ENCODE peak calls at places on chromosomes 4 and X, in five cellular contexts. M is lower lobe of right lung; H is activated CD8-positive, alpha-beta T cell treated with anti-CD3 and anti-CD28 coated beads, Interleukin-2, amount 10 ng/mL, durations not matched to agents 7 days and 5 days; R is heart left ventricle; K is fibroblast of pulmonary artery. V is an unnamed sample.

GRCh38 chr4:152784490-152785195 is 4.9 kb downstream of the ARFIP1 start:
- DNase-seq in R (no peak), H (no peak), M (no peak), K (peak), V (no peak)

GRCh38 chrX:42691196-42691595 is 86.8 kb downstream of the PPP1R2C start:
- DNase-seq in H (no peak), K (no peak), M (no peak), R (no peak), V (no peak)

GRCh38 chr4:7068279-7068842 is 497 bp upstream of the GRPEL1 start:
- DNase-seq in M (no peak), H (no peak), R (peak), K (no peak), V (no peak)

GRCh38 chrX:2710041-2710471 is 19.0 kb downstream of the CD99 start:
- DNase-seq in R (no peak), H (peak), M (no peak), K (peak), V (no peak)

GRCh38 chrX:77937291-77937690 is 26.8 kb downstream of the ATP7A start:
- DNase-seq in R (no peak), M (no peak), K (peak), H (no peak), V (no peak)

GRCh38 chr4:153577053-153577452 is 107.0 kb upstream of the TLR2 start:
- DNase-seq in K (no peak), H (no peak), R (no peak), M (no peak), V (no peak)

GRCh38 chr4:67549123-67549522 is 3.8 kb upstream of the CENPC start:
- DNase-seq in H (no peak), K (peak), R (no peak), M (no peak), V (no peak)

GRCh38 chrX:47849776-47850175 is 13.1 kb downstream of the ZNF81 start:
- DNase-seq in K (no peak), M (no peak), R (no peak), H (no peak), V (no peak)

GRCh38 chr4:19239565-19239964 is 1012.1 kb upstream of the SLIT2 start:
- DNase-seq in M (no peak), R (no peak), K (peak), H (no peak), V (no peak)

GRCh38 chrX:95071621-95072020 is 1397.6 kb downstream of the FAM133A start:
- DNase-seq in H (no peak), R (no peak), M (no peak), K (no peak), V (no peak)

GRCh38 chr4:22970665-22971064 is 277.9 kb downstream of the GBA3 start:
- DNase-seq in H (no peak), M (no peak), R (no peak), K (no peak), V (no peak)

GRCh38 chr4:144666539-144667175 is 20.7 kb downstream of the HHIP start:
- DNase-seq in H (no peak), R (no peak), M (no peak), K (peak), V (no peak)

GRCh38 chrX:45714864-45715263 is 514.2 kb upstream of the DIPK2B start:
- DNase-seq in M (no peak), R (no peak), K (peak), H (no peak), V (no peak)

GRCh38 chr4:2092653-2093000 is 33.5 kb downstream of the NAT8L start:
- DNase-seq in K (no peak), M (no peak), R (no peak), H (no peak), V (no peak)

GRCh38 chrX:110135618-110136017 is 132.7 kb downstream of the TMEM164 start:
- DNase-seq in K (peak), M (no peak), R (no peak), H (no peak), V (no peak)

GRCh38 chrX:107272431-107272921 is 66.1 kb downstream of the DNAAF6 start:
- DNase-seq in H (no peak), K (no peak), M (no peak), R (peak), V (no peak)

GRCh38 chr4:105909699-105910340 is 14.5 kb downstream of the NPNT start:
- DNase-seq in M (no peak), H (no peak), R (no peak), K (no peak), V (no peak)

GRCh38 chr4:87090305-87090704 is 130.1 kb downstream of the KLHL8 start:
- DNase-seq in H (no peak), K (no peak), R (no peak), M (no peak), V (no peak)

GRCh38 chrX:9269134-9269533 is 195.7 kb upstream of the TBL1X start:
- DNase-seq in M (no peak), H (no peak), K (no peak), R (no peak), V (no peak)

GRCh38 chrX:30906726-30907125 is 17.7 kb upstream of the TAB3 start:
- DNase-seq in K (peak), R (no peak), M (no peak), H (no peak), V (no peak)

GRCh38 chrX:120727911-120728310 is 98.1 kb upstream of the C1GALT1C1 start:
- DNase-seq in R (no peak), K (peak), M (no peak), H (no peak), V (no peak)

GRCh38 chr4:184653650-184654049 is 4.1 kb downstream of the PRIMPOL start:
- DNase-seq in H (no peak), K (peak), R (no peak), M (no peak), V (no peak)

GRCh38 chr4:77819409-77819835 is 254 bp upstream of the CNOT6L start:
- DNase-seq in K (peak), H (peak), R (peak), M (no peak), V (peak)

GRCh38 chrX:2282490-2283090 is 218.2 kb downstream of the DHRSX start:
- DNase-seq in M (no peak), H (no peak), R (no peak), K (no peak), V (no peak)

GRCh38 chr4:38128478-38129451 is 168.6 kb downstream of the PTTG2 start:
- DNase-seq in H (peak), K (peak), M (no peak), R (no peak), V (peak)

GRCh38 chr4:3192827-3193226 is 56.1 kb upstream of the MSANTD1 start:
- DNase-seq in M (no peak), R (no peak), K (no peak), H (no peak), V (no peak)

GRCh38 chr4:72325215-72325614 is 243.8 kb downstream of the ADAMTS3 start:
- DNase-seq in R (no peak), M (no peak), K (no peak), H (no peak), V (no peak)

GRCh38 chr4:84750260-84750955 is 167.5 kb downstream of the CDS1 start:
- DNase-seq in R (no peak), K (peak), H (no peak), M (no peak), V (no peak)

GRCh38 chrX:1167466-1167865 is 45.0 kb downstream of the CRLF2 start:
- DNase-seq in H (no peak), R (no peak), M (no peak), K (no peak), V (no peak)

GRCh38 chr4:47612116-47613023 is 127.3 kb downstream of the ATP10D start:
- DNase-seq in H (no peak), R (no peak), K (peak), M (no peak), V (no peak)

GRCh38 chr4:78688385-78688784 is 87.8 kb upstream of the BMP2K start:
- DNase-seq in K (no peak), H (no peak), M (no peak), R (no peak), V (no peak)

GRCh38 chr4:123741906-123742305 is 345.3 kb downstream of the SPRY1 start:
- DNase-seq in M (no peak), H (no peak), K (peak), R (no peak), V (no peak)

GRCh38 chr4:105550641-105551040 is 1.8 kb upstream of the ARHGEF38 start:
- DNase-seq in R (no peak), H (no peak), K (no peak), M (no peak), V (no peak)

GRCh38 chr4:6019316-6020263 is 1.4 kb upstream of the C4orf50 start:
- DNase-seq in K (peak), R (no peak), M (no peak), H (peak), V (peak)

GRCh38 chrX:71846429-71846828 is 64.2 kb upstream of the NHSL2 start:
- DNase-seq in M (no peak), R (no peak), H (no peak), K (peak), V (no peak)